ENCODE peak calls at places on chromosomes 6 and 20, in five cellular contexts. P, A, V, T and M are unnamed samples.

GRCh38 chr6:142716097-142716496 is 228.9 kb downstream of the HIVEP2 start:
- DNase-seq in V (peak; percentile 81), A (no peak), P (no peak), T (no peak), M (peak; percentile 23)

GRCh38 chr6:7541175-7542064 is at the start of gene DSP:
- DNase-seq in T (no peak), A (peak; percentile 25), P (peak; percentile 55), V (peak; percentile 96), M (peak; percentile 80)

GRCh38 chr20:48638546-48638945 is 189.3 kb downstream of the PREX1 start:
- DNase-seq in T (no peak), A (peak; percentile 20), V (no peak), P (no peak), M (no peak)

GRCh38 chr6:53395986-53396385 is 47.2 kb upstream of the ELOVL5 start:
- DNase-seq in T (no peak), V (no peak), P (no peak), A (no peak), M (no peak)

GRCh38 chr6:109172096-109172495 is 76.8 kb downstream of the CEP57L1 start:
- DNase-seq in V (peak; percentile 24), P (no peak), T (no peak), A (no peak), M (no peak)

GRCh38 chr6:169970306-169970988 is 219.0 kb downstream of the ERMARD start:
- DNase-seq in A (no peak), T (no peak), P (no peak), V (no peak), M (no peak)

GRCh38 chr6:217048-217659 is 75.1 kb upstream of the DUSP22 start:
- DNase-seq in A (peak; percentile 75), V (peak; percentile 34), P (peak; percentile 35), T (peak; percentile 55), M (peak; percentile 84)

GRCh38 chr20:46698788-46699187 is 9.5 kb upstream of the TP53RK start:
- DNase-seq in P (no peak), V (peak; percentile 56), A (no peak), T (no peak), M (peak; percentile 52)

GRCh38 chr6:100281471-100281878 is 183.2 kb downstream of the SIM1 start:
- DNase-seq in T (no peak), V (no peak), A (no peak), P (no peak), M (peak; percentile 74)

GRCh38 chr6:145631374-145631773 is 103.9 kb downstream of the EPM2A start:
- DNase-seq in V (no peak), T (no peak), P (no peak), A (no peak), M (no peak)

GRCh38 chr20:52231230-52231746 is 39.7 kb upstream of the ZFP64 start:
- DNase-seq in A (no peak), P (peak; percentile 41), V (peak; percentile 98), T (no peak), M (no peak)

GRCh38 chr6:89597988-89598387 is 40.6 kb downstream of the LYRM2 start:
- DNase-seq in A (peak; percentile 5), V (peak; percentile 64), P (peak; percentile 17), T (no peak), M (peak; percentile 54)

GRCh38 chr6:84773133-84773430 is 8.7 kb upstream of the TBX18 start:
- DNase-seq in A (no peak), T (no peak), P (no peak), V (no peak), M (peak; percentile 74)
- TF ChIP-seq JUNB in A (no peak), T (no peak), P (no peak), V (no peak), M (no peak)

DNA sequence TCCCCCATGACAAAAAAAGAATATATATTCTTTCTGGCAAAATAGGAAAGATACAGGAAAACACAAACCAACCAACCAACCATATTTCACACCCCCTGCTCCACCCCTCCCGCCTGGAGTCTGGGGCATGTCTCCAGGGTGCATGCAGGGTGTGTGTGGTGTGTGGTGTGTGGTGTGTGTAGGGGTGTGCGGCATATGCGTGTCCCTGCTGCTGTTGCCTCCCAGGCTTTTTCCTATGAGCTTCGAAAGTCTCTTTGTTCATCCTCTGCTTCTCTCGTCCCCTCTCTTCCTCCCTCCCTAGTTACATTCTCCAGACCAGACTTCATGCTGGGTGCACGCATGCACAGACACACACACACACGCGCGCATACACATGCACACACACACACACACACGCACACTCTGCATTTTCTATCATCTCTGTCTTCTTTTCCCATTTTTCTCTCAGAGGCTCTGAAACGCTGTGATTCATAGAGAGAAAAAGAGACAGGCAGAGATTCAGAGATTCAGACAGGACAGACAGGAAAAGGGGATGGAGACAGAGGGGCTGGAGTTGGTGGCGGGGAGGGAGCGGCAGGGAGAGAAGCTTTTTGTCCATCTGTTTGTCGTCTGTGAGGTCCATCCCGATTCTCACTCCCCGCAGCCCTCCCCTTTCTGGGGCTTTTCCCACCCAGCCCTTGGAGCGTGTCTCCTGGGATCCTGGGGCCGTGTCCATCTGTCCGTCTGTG is 62.4 kb downstream of the SRC start:
- DNase-seq in T (no peak), V (no peak), A (no peak), P (no peak), M (no peak)
- TF ChIP-seq JUNB in T (no peak), V (no peak), A (no peak), P (no peak), M (no peak)

DNA sequence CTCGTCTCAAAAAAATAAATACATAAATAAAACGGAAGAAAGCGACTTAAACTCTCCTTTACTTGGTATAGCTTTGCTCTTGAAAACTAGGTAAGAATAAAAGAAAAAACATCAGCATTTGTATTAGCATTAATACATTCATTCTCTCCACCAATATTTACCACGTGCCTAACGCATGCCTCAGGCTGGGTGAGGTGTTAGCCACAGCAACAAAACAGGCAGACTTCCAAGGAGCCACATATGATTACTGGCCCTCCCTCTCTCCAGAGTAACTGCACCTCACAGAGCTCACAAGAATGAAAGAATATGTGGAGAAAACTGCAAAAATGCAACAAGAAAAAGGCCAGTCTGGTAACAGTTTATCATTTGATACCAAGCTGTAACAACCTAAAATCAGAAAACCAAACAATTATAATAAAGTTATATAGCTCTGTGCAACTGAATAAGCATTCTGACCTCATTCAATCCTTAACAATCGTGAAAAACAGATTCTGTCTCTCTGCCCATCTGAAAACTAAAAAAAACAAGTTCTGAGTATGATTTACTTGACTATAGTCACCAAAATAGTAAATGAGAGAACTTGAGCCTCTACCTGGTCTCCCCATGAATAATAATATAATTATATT is 5.2 kb downstream of the NAPB start:
- DNase-seq in A (no peak), V (no peak), T (no peak), P (no peak), M (no peak)
- TF ChIP-seq JUNB in A (no peak), V (no peak), T (no peak), P (no peak), M (no peak)

GRCh38 chr20:23340524-23340923 is 10.1 kb upstream of the NXT1 start:
- DNase-seq in P (peak; percentile 83), V (peak; percentile 77), A (peak; percentile 77), T (no peak), M (peak; percentile 80)
- TF ChIP-seq JUNB in P (no peak), V (no peak), A (no peak), T (no peak), M (no peak)

GRCh38 chr6:25962368-25963127 is at the start of gene TRIM38:
- DNase-seq in A (peak; percentile 88), T (peak; percentile 85), V (peak; percentile 74), P (peak; percentile 45), M (peak; percentile 53)

GRCh38 chr6:25971187-25971811 is 8.7 kb downstream of the TRIM38 start:
- DNase-seq in P (peak; percentile 29), V (peak; percentile 29), A (peak; percentile 87), T (no peak), M (no peak)

GRCh38 chr6:25968769-25969168 is 6.2 kb downstream of the TRIM38 start:
- DNase-seq in V (no peak), A (no peak), P (no peak), T (no peak), M (no peak)

GRCh38 chr6:25963426-25964123 is 973 bp downstream of the TRIM38 start:
- DNase-seq in T (no peak), P (no peak), V (no peak), A (peak; percentile 59), M (peak; percentile 93)

DNA sequence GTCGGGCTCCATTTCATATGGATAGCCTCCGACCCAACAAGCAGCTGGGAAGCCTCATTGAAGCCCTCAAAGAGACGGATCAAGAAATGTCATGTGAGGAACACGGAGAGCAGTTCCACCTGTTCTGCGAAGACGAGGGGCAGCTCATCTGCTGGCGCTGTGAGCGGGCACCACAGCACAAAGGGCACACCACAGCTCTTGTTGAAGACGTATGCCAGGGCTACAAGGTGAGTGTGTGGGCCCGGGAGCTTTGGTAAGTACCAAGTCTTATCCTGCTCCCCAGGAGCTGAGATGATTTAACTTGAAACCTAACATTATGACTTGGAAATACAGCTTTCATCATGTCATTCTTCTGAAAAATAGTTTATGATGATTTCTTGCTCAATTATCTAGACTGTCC is 4.1 kb downstream of the TRIM38 start:
- DNase-seq in T (no peak), V (no peak), P (no peak), A (no peak), M (no peak)
- TF ChIP-seq JUNB in T (no peak), V (no peak), P (no peak), A (no peak), M (no peak)

GRCh38 chr6:135116566-135116965 is 61.9 kb upstream of the HBS1L start:
- DNase-seq in T (no peak), V (no peak), P (no peak), A (no peak), M (no peak)
- TF ChIP-seq JUNB in T (no peak), V (no peak), P (no peak), A (no peak), M (no peak)